ENCODE peak calls at places on chromosomes 16 and 17, in six cellular contexts. B is pancreas; T is left lung; C is esophagus muscularis mucosa; J is uterus; N is CD8-positive, alpha-beta T cell. L is an unnamed sample.
A peak's percentile ranks its signal among the peaks of the same experiment; 100 is the strongest.

GRCh38 chr16:11835891-11836652 is 15.3 kb downstream of the RSL1D1 start:
- DNase-seq in B (no peak), T (no peak), C (no peak), J (no peak), N (no peak), L (no peak)

GRCh38 chr16:56637814-56638750 is at the start of gene MT1A:
- DNase-seq in B (peak; percentile 90), T (peak; percentile 71), C (no peak), J (peak; percentile 69), N (no peak), L (peak; percentile 22)

GRCh38 chr16:17803625-17804410 is 333.1 kb upstream of the XYLT1 start:
- DNase-seq in B (no peak), T (no peak), C (peak; percentile 17), J (no peak), N (no peak), L (no peak)

GRCh38 chr16:87648698-87649487 is 46.6 kb downstream of the JPH3 start:
- DNase-seq in B (peak; percentile 46), T (no peak), C (no peak), J (no peak), N (no peak), L (no peak)

GRCh38 chr17:21129023-21129681 is 2.4 kb downstream of the DHRS7B start:
- DNase-seq in B (no peak), T (no peak), C (no peak), J (peak; percentile 32), N (no peak), L (no peak)

GRCh38 chr16:87056083-87056482 is 261.1 kb downstream of the C16orf95 start:
- DNase-seq in B (no peak), T (no peak), C (no peak), J (no peak), N (no peak), L (no peak)

GRCh38 chr16:72769876-72770275 is 278.1 kb downstream of the ZFHX3 start:
- DNase-seq in B (no peak), T (no peak), C (no peak), J (no peak), N (no peak), L (no peak)

GRCh38 chr16:55480228-55480655 is 1.2 kb downstream of the MMP2 start:
- DNase-seq in B (no peak), T (peak; percentile 84), C (peak; percentile 96), J (peak; percentile 95), N (no peak), L (peak; percentile 10)

GRCh38 chr16:69166221-69166833 is 20.6 kb upstream of the SNTB2 start:
- DNase-seq in B (no peak), T (no peak), C (no peak), J (peak; percentile 43), N (no peak), L (no peak)

GRCh38 chr17:30921544-30922196 is at the start of gene ADAP2:
- DNase-seq in B (peak; percentile 87), T (peak; percentile 83), C (no peak), J (no peak), N (no peak), L (no peak)

GRCh38 chr17:83084621-83085056 is 5.2 kb downstream of the METRNL start:
- DNase-seq in B (no peak), T (peak; percentile 87), C (no peak), J (no peak), N (no peak), L (no peak)

GRCh38 chr16:51164167-51164566 is 13.1 kb upstream of the SALL1 start:
- DNase-seq in B (no peak), T (no peak), C (no peak), J (peak; percentile 36), N (no peak), L (peak; percentile 13)

GRCh38 chr17:4533522-4534502 is 21.4 kb downstream of the MYBBP1A start:
- DNase-seq in B (no peak), T (no peak), C (no peak), J (no peak), N (no peak), L (peak; percentile 79)

GRCh38 chr17:50645748-50646682 is 11.3 kb downstream of the ABCC3 start:
- DNase-seq in B (peak; percentile 11), T (no peak), C (no peak), J (no peak), N (no peak), L (no peak)

GRCh38 chr16:78455861-78456260 is 356.4 kb downstream of the WWOX start:
- DNase-seq in B (no peak), T (no peak), C (peak; percentile 85), J (no peak), N (no peak), L (no peak)

GRCh38 chr16:49855280-49855821 is 561 bp downstream of the ZNF423 start:
- DNase-seq in B (peak; percentile 96), T (peak; percentile 87), C (no peak), J (peak; percentile 87), N (peak; percentile 78), L (peak; percentile 57)

GRCh38 chr17:35716897-35717839 is 14.3 kb upstream of the RASL10B start:
- DNase-seq in B (no peak), T (no peak), C (no peak), J (no peak), N (no peak), L (no peak)

GRCh38 chr17:45584092-45585036 is 93.8 kb upstream of the PLEKHM1 start:
- DNase-seq in B (peak; percentile 90), T (peak; percentile 85), C (peak; percentile 92), J (peak; percentile 23), N (peak; percentile 91), L (no peak)

GRCh38 chr17:1462164-1463112 is 6.4 kb upstream of the CRK start:
- DNase-seq in B (no peak), T (no peak), C (no peak), J (no peak), N (no peak), L (no peak)

DNA sequence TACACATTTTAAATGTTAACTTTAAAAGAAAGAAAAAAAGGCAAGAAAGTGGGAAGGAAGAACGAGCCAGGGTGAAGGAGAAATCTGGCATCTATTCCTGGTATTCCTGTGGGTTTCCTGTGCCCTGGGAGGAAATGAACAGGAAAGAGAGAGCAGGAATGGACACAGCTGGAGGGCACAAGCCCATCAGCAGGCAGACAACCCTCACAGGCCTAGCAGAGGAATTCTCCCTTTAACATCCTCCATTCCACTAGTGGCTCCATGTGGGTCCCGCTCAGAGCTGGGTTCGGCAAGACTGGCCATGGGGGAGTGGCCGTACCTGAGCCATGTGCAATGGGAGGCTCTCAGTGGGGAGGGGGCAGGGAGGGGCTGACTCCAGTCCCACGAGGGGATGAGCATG is 30.4 kb downstream of the TK2 start:
- DNase-seq in B (no peak), T (no peak), C (no peak), J (no peak), N (no peak), L (no peak)
- H3K27ac ChIP-seq in B (no peak overlapping the region), T (peak overlapping the region; percentile 79), C (peak overlapping the region; percentile 93), J (peak overlapping the region; percentile 12), N (no peak overlapping the region), L (peak overlapping the region; percentile 79)

GRCh38 chr16:66904428-66904845 is 14.2 kb downstream of the CDH16 start:
- DNase-seq in B (no peak), T (no peak), C (no peak), J (no peak), N (no peak), L (no peak)

GRCh38 chr16:66905633-66906539 is 12.8 kb downstream of the CDH16 start:
- DNase-seq in B (no peak), T (no peak), C (no peak), J (no peak), N (no peak), L (no peak)

GRCh38 chr16:66903544-66904427 is 14.9 kb downstream of the CDH16 start:
- DNase-seq in B (no peak), T (no peak), C (no peak), J (no peak), N (no peak), L (no peak)

GRCh38 chr16:66906916-66907836 is 11.5 kb downstream of the CDH16 start:
- DNase-seq in B (no peak), T (no peak), C (no peak), J (no peak), N (no peak), L (no peak)

GRCh38 chr16:66904846-66905632 is 13.6 kb downstream of the CDH16 start:
- DNase-seq in B (no peak), T (no peak), C (no peak), J (no peak), N (no peak), L (no peak)
- H3K27ac ChIP-seq in B (no peak overlapping the region), T (peak overlapping the region; percentile 62), C (peak overlapping the region; percentile 91), J (peak overlapping the region; percentile 90), N (no peak overlapping the region), L (no peak overlapping the region)

GRCh38 chr17:6671431-6671830 is 19.9 kb downstream of the C17orf100 start:
- DNase-seq in B (no peak), T (no peak), C (no peak), J (no peak), N (no peak), L (no peak)

GRCh38 chr17:6670571-6670970 is 19.0 kb downstream of the C17orf100 start:
- DNase-seq in B (no peak), T (no peak), C (no peak), J (no peak), N (no peak), L (no peak)

GRCh38 chr17:6668727-6669425 is 17.3 kb downstream of the C17orf100 start:
- DNase-seq in B (no peak), T (no peak), C (no peak), J (no peak), N (no peak), L (no peak)

GRCh38 chr17:6669479-6670212 is 18.1 kb downstream of the C17orf100 start:
- DNase-seq in B (no peak), T (no peak), C (no peak), J (no peak), N (no peak), L (no peak)

GRCh38 chr17:6670999-6671398 is 19.4 kb downstream of the C17orf100 start:
- DNase-seq in B (no peak), T (no peak), C (no peak), J (no peak), N (no peak), L (no peak)
- H3K27ac ChIP-seq in B (no peak overlapping the region), T (no peak overlapping the region), C (no peak overlapping the region), J (no peak overlapping the region), N (no peak overlapping the region), L (no peak overlapping the region)

GRCh38 chr17:67478266-67479118 is 101.4 kb downstream of the PITPNC1 start:
- DNase-seq in B (no peak), T (no peak), C (no peak), J (no peak), N (peak; percentile 47), L (peak; percentile 72)

GRCh38 chr17:67476787-67477335 is 99.8 kb downstream of the PITPNC1 start:
- DNase-seq in B (no peak), T (no peak), C (no peak), J (no peak), N (peak; percentile 47), L (no peak)

GRCh38 chr17:67479119-67479517 is 102.0 kb downstream of the PITPNC1 start:
- DNase-seq in B (no peak), T (no peak), C (no peak), J (no peak), N (no peak), L (no peak)

GRCh38 chr17:67475161-67475887 is 98.2 kb downstream of the PITPNC1 start:
- DNase-seq in B (peak; percentile 90), T (peak; percentile 80), C (peak; percentile 93), J (peak; percentile 57), N (peak; percentile 90), L (peak; percentile 44)

DNA sequence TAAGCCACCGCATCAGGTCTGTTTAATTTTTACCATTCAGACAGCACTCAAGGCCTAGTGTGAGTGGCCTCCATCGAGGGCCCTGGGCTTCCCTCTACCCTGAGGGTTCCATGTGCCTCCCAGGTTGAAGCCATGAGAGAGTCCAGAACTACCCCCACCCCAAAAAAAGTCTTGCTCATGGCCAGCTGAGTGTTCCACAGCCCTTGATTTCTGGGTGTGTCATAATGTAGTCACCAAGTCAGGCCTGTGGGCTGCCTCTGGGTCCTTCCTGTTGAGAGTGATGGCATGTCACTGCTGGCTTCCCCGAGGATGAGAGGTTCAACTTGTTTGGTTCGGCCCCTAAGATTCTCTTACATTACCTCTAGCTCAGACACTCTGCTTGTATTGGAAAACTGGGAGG is 100.6 kb downstream of the PITPNC1 start:
- DNase-seq in B (no peak), T (no peak), C (no peak), J (no peak), N (peak; percentile 64), L (no peak)
- H3K27ac ChIP-seq in B (no peak overlapping the region), T (no peak overlapping the region), C (peak overlapping the region; percentile 59), J (peak overlapping the region; percentile 65), N (peak overlapping the region; percentile 58), L (peak overlapping the region; percentile 95)